ENCODE peak calls at places on chromosome 3, in six cellular contexts. N is A549, M is endothelial cell of umbilical vein, V is HepG2, E is K562, O is GM12878. X is an unnamed sample.

GRCh38 chr3:48656061-48656840 is 6.4 kb downstream of the CELSR3 start:
- DNase-seq in O (no peak), E (no peak), V (peak; percentile 35), N (peak; percentile 81), M (peak; percentile 73), X (peak; percentile 78)

GRCh38 chr3:120170223-120170622 is 76.0 kb upstream of the GSK3B start:
- DNase-seq in V (no peak), N (peak; percentile 61), E (no peak), M (no peak), O (no peak), X (no peak)

GRCh38 chr3:146550743-146551510 is 6.5 kb upstream of the PLSCR1 start:
- DNase-seq in N (peak; percentile 21), E (peak; percentile 26), M (peak; percentile 26), O (no peak), V (no peak), X (peak; percentile 34)

GRCh38 chr3:50211930-50212329 is 6.9 kb downstream of the SLC38A3 start:
- DNase-seq in V (no peak), N (no peak), E (no peak), M (no peak), O (no peak), X (peak; percentile 93)

GRCh38 chr3:70840106-70840870 is 527.9 kb upstream of the MDFIC2 start:
- DNase-seq in O (no peak), V (no peak), E (no peak), N (no peak), M (peak; percentile 69), X (no peak)

GRCh38 chr3:169347597-169347996 is 315.9 kb downstream of the MECOM start:
- DNase-seq in V (no peak), O (no peak), N (no peak), E (no peak), M (no peak), X (no peak)

GRCh38 chr3:192564611-192565010 is 162.7 kb downstream of the FGF12 start:
- DNase-seq in M (no peak), E (no peak), O (no peak), V (no peak), N (no peak), X (no peak)

GRCh38 chr3:149702691-149703426 is 45.0 kb upstream of the WWTR1 start:
- DNase-seq in M (no peak), O (no peak), V (no peak), N (no peak), E (no peak), X (no peak)

GRCh38 chr3:24242012-24242698 is 252.5 kb downstream of the THRB start:
- DNase-seq in O (no peak), M (peak; percentile 97), N (peak; percentile 44), V (no peak), E (no peak), X (no peak)

GRCh38 chr3:84318273-84318809 is 640.4 kb upstream of the CADM2 start:
- DNase-seq in N (peak; percentile 1), O (no peak), E (no peak), M (no peak), V (no peak), X (no peak)

GRCh38 chr3:6805236-6805635 is 55.7 kb upstream of the GRM7 start:
- DNase-seq in M (no peak), V (no peak), N (no peak), E (no peak), O (no peak), X (no peak)

GRCh38 chr3:184261270-184262165 is at the start of gene CAMK2N2:
- DNase-seq in O (no peak), N (peak; percentile 68), M (no peak), V (peak; percentile 41), E (peak; percentile 76), X (peak; percentile 69)

DNA sequence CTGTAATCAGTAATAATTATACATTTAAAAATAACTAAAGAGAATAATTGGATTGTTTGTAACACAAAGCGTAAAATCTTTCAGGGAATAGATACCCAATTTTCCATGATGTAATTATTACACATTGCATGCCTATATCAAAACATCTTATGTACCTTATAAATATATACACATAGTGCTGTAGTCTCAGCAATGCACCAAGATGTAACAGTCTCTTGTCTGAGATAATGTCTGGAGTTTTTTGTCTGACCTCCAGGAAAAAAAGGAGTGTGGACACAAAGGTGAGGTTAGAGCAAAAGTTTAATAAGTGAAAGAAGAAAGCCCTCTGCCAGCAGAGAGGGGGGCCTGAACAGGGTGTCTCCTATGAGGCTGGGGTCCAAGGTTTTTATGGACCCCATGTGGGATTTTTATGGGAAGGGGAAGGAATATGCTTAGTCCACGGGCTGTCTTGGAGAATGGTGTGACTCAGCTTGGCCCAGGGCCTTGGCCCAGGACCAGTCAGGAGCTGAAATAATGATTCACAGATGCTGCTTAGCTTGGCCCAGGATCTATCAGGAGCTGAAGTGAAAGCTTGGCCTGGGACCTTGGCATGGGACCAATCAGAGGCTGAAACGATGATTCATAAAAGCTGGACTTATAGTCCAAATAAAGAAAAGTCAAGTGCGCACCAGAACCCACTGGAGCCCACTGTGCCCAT is 545.0 kb downstream of the ZPLD1 start:
- DNase-seq in N (peak; percentile 85), V (no peak), E (no peak), M (peak; percentile 46), O (no peak), X (no peak)
- TF ChIP-seq MYC in N (no peak), V (no peak), E (no peak), M (no peak), O (no peak), X (no peak)

GRCh38 chr3:190001426-190001825 is 119.3 kb downstream of the P3H2 start:
- DNase-seq in N (no peak), E (no peak), V (no peak), M (no peak), O (no peak), X (no peak)
- TF ChIP-seq MYC in N (no peak), E (no peak), V (no peak), M (no peak), O (no peak), X (no peak)

GRCh38 chr3:183239046-183239445 is 14.0 kb upstream of the B3GNT5 start:
- DNase-seq in O (no peak), E (no peak), N (no peak), V (no peak), M (no peak), X (no peak)
- TF ChIP-seq MYC in O (no peak), E (no peak), N (no peak), V (no peak), M (no peak), X (no peak)

GRCh38 chr3:16441306-16441898 is 72.1 kb downstream of the RFTN1 start:
- DNase-seq in M (no peak), E (no peak), N (no peak), V (no peak), O (no peak), X (no peak)
- TF ChIP-seq MYC in M (no peak), E (no peak), N (no peak), V (no peak), O (no peak), X (no peak)

GRCh38 chr3:76369170-76369569 is 583.8 kb upstream of the ZNF717 start:
- DNase-seq in O (no peak), M (no peak), N (no peak), V (no peak), E (no peak), X (peak; percentile 9)
- TF ChIP-seq MYC in O (no peak), M (no peak), N (no peak), V (no peak), E (no peak), X (no peak)

GRCh38 chr3:194129581-194130133 is 6.3 kb upstream of the HES1 start:
- DNase-seq in N (no peak), V (peak; percentile 80), E (no peak), O (no peak), M (no peak), X (peak; percentile 38)
- TF ChIP-seq MYC in N (no peak), V (peak; percentile 20), E (no peak), O (no peak), M (no peak), X (no peak)

X was measured in NB4.